ENCODE peak calls at places on chromosomes 2 and 18, in four cellular contexts. V is HepG2, W is GM12878, U is K562. X is an unnamed sample.

GRCh38 chr2:44362207-44363015 is 664 bp downstream of the CAMKMT start:
- DNase-seq in U (peak), V (peak), W (peak), X (peak)

GRCh38 chr2:36455011-36455410 is 99.4 kb downstream of the CRIM1 start:
- DNase-seq in W (no peak), V (no peak), U (no peak), X (no peak)

GRCh38 chr2:234987754-234988153 is 35.9 kb downstream of the SH3BP4 start:
- DNase-seq in V (no peak), W (no peak), U (no peak), X (no peak)

GRCh38 chr18:29328932-29329331 is 1152.0 kb upstream of the CDH2 start:
- DNase-seq in W (no peak), U (no peak), V (no peak), X (no peak)

GRCh38 chr18:75489493-75490190 is 62.1 kb upstream of the SMIM21 start:
- DNase-seq in W (no peak), U (no peak), V (peak), X (no peak)

GRCh38 chr2:120754067-120754960 is 18.6 kb downstream of the GLI2 start:
- DNase-seq in W (no peak), U (no peak), V (no peak), X (no peak)

GRCh38 chr2:16013571-16013970 is 73.2 kb downstream of the MYCN start:
- DNase-seq in U (no peak), W (no peak), V (no peak), X (no peak)

GRCh38 chr2:393711-394696 is 106.1 kb upstream of the ALKAL2 start:
- DNase-seq in U (no peak), W (no peak), V (no peak), X (no peak)

GRCh38 chr2:217667545-217667944 is 335.2 kb downstream of the TNS1 start:
- DNase-seq in U (no peak), V (no peak), W (no peak), X (no peak)

GRCh38 chr2:109402180-109402579 is 211.6 kb downstream of the SEPTIN10 start:
- DNase-seq in W (no peak), V (no peak), U (no peak), X (no peak)

GRCh38 chr2:45965841-45966498 is 314.5 kb downstream of the PRKCE start:
- DNase-seq in U (no peak), V (no peak), W (no peak), X (no peak)

GRCh38 chr2:43230981-43231827 is 4.8 kb upstream of the ZFP36L2 start:
- DNase-seq in W (no peak), V (no peak), U (no peak), X (no peak)

GRCh38 chr2:201707753-201708152 is 9.3 kb upstream of the MPP4 start:
- DNase-seq in V (no peak), W (no peak), U (no peak), X (no peak)

GRCh38 chr2:10303174-10303633 is 500 bp downstream of the HPCAL1 start:
- DNase-seq in U (no peak), W (no peak), V (no peak), X (no peak)

GRCh38 chr2:10303634-10304378 is 1.1 kb downstream of the HPCAL1 start:
- DNase-seq in W (no peak), V (peak), U (peak), X (peak)

GRCh38 chr2:10305715-10306114 is 3.0 kb downstream of the HPCAL1 start:
- DNase-seq in U (no peak), W (no peak), V (peak), X (peak)

GRCh38 chr2:10305254-10305635 is 2.5 kb downstream of the HPCAL1 start:
- DNase-seq in W (no peak), V (no peak), U (no peak), X (no peak)

DNA sequence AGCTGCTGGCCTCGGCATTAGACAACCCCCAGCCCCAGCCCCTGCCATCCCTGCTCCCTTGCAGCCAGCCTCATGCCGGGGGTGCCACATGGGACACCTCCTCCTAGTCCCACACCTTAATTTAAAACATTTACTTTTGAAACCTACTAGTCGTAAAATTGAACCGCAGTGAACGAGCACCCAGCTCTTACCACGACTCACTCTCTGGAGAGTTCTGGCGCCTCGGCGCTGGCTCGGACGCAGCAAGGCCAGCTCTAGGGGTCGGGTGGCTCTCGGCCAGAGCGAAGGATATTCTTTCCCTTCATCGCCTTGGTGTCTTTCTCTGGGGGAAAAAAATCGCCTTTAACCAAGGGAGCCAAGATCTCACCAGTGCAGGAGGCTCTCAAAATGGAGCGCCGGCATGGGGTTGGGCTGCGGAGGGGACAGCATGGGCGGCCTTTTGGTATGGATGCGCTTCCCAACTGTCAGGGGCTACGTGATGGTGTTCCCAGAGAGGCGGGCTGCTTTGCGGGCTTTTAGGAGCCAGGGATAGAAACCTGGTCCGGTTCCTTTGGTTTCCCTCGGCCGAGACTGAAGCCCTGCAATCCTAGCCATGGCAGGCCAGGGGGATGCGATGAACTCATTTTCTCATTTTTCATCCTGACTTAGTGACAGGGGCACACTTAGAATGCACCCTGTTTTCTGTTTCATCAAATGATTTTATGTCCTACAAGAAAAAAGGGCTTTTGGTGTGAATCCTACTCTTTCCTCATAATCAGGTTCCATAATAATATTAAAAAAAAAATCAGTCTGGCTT is 2.0 kb downstream of the HPCAL1 start:
- DNase-seq in V (no peak), U (no peak), W (no peak), X (no peak)
- TF ChIP-seq NR2C2 in V (no peak), U (no peak), W (no peak), X (no peak)

DNA sequence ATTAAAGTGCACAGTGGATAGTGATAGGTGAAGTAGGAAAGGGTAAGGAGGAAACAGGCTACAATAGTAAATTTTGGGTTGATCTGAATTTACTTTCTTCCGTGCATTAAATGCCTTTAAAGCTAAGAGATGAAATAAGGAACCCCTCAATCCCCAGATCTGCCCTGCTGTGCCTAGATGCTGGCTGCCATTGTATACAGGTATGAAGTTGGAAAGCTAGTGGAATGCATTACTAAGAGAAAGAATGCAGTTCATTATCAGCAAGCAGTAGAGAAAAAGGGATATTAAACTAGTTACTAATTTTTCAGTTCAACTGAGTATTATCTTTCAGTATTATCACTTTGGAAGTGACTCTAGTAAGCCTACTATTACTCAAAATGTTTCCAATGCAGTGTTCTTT is 93.3 kb downstream of the WDPCP start:
- DNase-seq in V (no peak), W (no peak), U (no peak), X (no peak)
- TF ChIP-seq USF2 in V (no peak), W (no peak), U (no peak), X (no peak)

DNA sequence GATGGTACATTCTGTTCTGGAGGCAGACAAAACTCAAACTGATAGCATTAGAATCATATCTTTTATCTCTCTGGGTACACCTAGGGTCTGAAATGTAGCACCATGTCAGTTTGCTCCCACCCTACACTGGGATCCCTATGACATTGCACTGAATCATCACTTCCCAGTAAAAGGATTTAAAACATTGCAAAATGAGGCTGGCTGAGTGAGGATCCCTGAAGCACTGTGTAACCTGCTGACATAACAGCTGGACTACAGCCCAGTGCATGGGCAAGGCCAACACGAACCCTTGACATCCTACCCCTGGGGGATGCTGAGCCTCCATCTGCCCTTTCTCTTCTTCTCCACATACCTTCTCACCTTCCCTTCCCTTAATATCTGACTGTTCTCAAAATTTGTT is 253.2 kb downstream of the TTC32 start:
- DNase-seq in V (no peak), W (no peak), U (no peak), X (no peak)
- TF ChIP-seq NR2C2 in V (no peak), W (no peak), U (no peak), X (no peak)

DNA sequence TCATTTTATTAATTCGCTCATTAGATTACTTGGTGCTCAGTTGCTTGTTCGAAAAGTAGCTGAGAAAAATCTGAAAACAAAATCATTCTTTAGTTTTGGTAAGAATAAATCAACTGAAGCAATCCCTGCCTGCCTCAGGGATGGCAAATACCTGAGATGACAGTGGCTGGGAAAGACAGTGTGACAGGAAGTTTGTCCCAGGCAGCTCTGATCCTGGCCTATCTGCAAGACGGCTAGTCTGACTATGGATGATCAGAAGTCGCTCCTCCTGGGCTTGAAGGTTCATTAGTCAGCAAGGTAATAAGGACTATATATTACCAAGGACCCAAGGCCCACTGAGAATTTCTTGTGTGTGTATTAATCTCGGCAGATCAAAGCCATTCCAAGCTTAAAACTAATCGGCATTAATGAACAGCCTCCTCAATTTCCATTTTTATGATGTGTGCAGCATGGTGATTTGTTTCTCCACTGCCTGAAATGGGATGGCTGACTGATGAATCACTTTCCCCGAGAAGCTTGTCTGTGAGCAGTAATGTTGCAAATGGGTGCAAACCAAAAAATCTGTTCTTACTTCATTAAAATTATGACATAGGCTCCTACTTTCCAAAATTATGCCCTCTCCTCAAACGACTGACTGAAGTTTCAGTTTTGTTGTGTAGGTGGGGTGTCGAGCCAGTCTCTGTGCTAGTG is 199.9 kb downstream of the ACTR3 start:
- DNase-seq in U (no peak), V (no peak), W (no peak), X (no peak)
- TF ChIP-seq USF2 in U (no peak), V (no peak), W (no peak), X (no peak)

GRCh38 chr2:191245869-191246531 is 796 bp downstream of the MYO1B start:
- DNase-seq in W (no peak), U (no peak), V (peak), X (peak)
- TF ChIP-seq NR2C2 in W (no peak), U (no peak), V (peak), X (no peak)